ENCODE peak calls at places on chromosomes 1 and 21, in six cellular contexts. X, H, B, O, I and J are unnamed samples. For H3K4me1 and H3K27me3, the result is how much of the 10 kb centered on the place peaks cover.

GRCh38 chr1:168304865-168305264 is 24.2 kb downstream of the TBX19 start:
- DNase-seq in X (no peak), H (no peak), B (no peak), O (no peak), I (no peak), J (no peak)

GRCh38 chr1:97668945-97669344 is 251.9 kb downstream of the DPYD start:
- DNase-seq in X (no peak), H (no peak), B (peak), O (no peak), I (no peak), J (no peak)

GRCh38 chr21:33022828-33023573 is 2.7 kb upstream of the OLIG2 start:
- DNase-seq in X (no peak), H (no peak), B (no peak), O (no peak), I (no peak), J (no peak)

GRCh38 chr1:241957692-241958494 is at the start of gene BECN2:
- DNase-seq in X (no peak), H (no peak), B (no peak), O (no peak), I (no peak), J (no peak)

GRCh38 chr1:111620412-111620971 is 903 bp downstream of the RAP1A start:
- DNase-seq in X (no peak), H (no peak), B (peak), O (no peak), I (no peak), J (no peak)

GRCh38 chr1:2019162-2019542 is at the start of gene GABRD:
- DNase-seq in X (no peak), H (no peak), B (no peak), O (no peak), I (no peak), J (no peak)

GRCh38 chr21:40386301-40386911 is 460.6 kb downstream of the DSCAM start:
- DNase-seq in X (peak), H (peak), B (peak), O (peak), I (peak), J (peak)

GRCh38 chr1:174963547-174964125 is 36.1 kb upstream of the CACYBP start:
- DNase-seq in X (no peak), H (no peak), B (no peak), O (no peak), I (no peak), J (no peak)

GRCh38 chr1:207897188-207897587 is 13.7 kb downstream of the CD34 start:
- DNase-seq in X (no peak), H (no peak), B (no peak), O (no peak), I (no peak), J (no peak)

DNA sequence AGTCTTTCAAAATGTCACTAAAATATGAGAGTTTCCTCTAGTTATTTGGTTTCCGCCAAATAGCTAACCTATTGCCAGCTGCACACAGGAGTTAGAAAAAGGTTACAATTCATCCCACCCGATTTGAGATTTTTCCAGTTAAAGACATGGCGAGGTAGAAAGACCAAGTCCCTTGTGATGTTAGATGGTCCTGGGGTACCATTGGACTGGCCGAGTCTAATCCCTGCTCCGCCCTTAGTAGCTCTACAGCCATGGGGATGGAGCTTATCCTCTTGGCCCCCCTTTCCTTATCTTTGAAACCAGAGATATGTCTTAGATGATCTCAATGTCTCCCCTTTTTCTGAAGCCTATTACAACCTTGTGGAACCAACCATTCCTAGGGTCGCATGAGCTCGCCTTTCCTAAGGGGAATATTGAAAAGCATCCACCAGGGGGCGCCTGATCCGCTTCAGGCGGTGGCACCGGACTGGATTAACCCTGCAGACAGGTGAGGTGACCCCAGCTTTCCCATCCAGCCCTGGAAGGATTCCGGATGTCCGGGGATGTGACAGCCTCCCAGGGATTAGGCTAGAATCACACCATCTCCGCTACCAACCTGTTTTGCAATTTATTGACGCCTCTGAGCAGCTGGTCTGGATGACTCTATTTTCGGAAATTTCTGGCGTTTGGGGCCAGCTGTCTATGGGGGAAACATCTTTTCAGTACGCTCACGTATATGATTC is 68.3 kb upstream of the SIM2 start:
- DNase-seq in X (peak), H (no peak), B (peak), O (no peak), I (peak), J (peak)
- TF ChIP-seq CTCF in X (peak), H (peak), B (peak), O (no peak), I (peak), J (peak)

DNA sequence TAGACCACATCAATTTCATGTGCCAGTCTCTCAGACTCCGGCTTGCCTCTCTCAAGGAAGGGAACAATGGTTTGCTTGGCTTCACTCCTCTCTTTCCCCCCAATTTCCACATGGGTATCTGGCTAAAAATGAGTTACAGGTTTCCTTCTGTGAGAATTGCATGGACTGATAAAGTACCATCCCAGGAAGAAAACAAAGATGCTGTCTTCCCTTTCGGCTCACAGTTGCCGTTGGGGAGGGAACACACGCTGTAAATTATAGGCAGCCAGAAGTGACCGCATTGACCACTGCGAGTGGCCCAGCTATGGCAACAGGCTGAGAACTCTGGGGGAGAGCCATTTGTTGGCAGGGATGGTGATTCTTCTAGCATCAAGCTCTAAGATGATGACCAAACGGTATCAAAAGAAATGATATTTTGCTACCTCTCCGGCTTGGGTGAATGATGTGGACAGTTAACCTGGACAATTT is 2.8 kb downstream of the RUNX1 start:
- DNase-seq in X (no peak), H (no peak), B (no peak), O (no peak), I (no peak), J (no peak)
- H3K4me1 ChIP-seq in X (under half), H (half or more), B (under half), O (under half), I (half or more), J (under half)

GRCh38 chr1:22323846-22324504 is 127.7 kb upstream of the ZBTB40 start:
- DNase-seq in X (no peak), H (no peak), B (no peak), O (no peak), I (peak), J (no peak)
- H3K27me3 ChIP-seq in X (under half), H (under half), B (under half), O (under half), I (under half), J (under half)

DNA sequence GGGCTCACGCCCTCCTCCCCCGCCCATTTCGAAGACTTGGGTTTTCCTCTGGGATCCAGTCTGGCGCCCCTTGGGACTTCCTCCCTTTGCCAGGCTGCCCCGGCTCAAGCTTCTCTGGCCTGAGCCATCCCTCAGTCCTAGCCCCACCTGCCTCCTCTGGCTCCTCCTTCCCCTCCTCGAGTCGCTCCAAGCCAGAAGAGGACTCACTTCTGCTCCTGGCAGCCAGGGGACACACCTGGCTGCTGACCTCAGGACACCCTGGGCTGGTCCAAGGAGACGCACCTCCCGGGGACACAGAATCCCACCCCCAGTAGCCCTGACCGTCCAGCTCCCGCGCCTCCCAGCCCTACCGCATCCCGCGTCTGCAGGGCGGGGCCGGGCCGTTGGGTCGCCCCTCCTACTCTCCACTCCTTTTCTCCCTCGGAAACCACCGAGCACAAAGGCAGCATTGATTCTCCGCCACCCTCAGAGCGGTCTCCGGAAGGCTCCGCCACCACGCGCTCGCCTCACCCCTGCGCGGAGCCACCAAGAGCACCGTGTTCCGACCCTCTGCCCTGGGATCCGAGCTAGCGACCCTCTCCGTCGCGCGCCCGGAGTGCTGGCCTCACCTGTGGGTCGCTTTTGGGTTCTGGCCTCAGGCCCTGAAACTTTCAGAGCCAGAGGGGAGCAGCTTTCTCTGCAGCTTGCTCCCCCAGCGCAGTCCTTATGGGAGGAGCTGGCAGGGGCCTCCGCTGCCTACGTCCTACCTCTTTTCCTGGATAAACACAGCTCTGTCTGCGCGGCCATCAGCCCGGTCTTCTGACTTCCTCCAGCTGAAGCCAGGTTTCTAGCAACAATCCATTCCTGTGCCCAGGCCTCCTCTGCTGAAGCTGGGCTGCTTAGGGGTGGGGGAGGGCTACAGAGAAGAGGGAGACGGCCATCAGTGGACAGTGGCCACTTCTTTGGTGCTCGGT is at the start of gene C2CD4D:
- DNase-seq in X (no peak), H (peak), B (peak), O (no peak), I (peak), J (peak)
- TF ChIP-seq CTCF in X (no peak), H (no peak), B (peak), O (no peak), I (no peak), J (no peak)

GRCh38 chr1:12472798-12473551 is 145.0 kb downstream of the DHRS3 start:
- DNase-seq in X (no peak), H (peak), B (no peak), O (no peak), I (no peak), J (no peak)
- H3K4me1 ChIP-seq in X (half or more), H (half or more), B (under half), O (under half), I (half or more), J (half or more)

GRCh38 chr21:36727886-36728285 is 29.0 kb downstream of the SIM2 start:
- DNase-seq in X (no peak), H (peak), B (no peak), O (no peak), I (peak), J (no peak)
- H3K27me3 ChIP-seq in X (under half), H (under half), B (under half), O (under half), I (under half), J (under half)

GRCh38 chr1:77322061-77322900 is 40.5 kb downstream of the AK5 start:
- DNase-seq in X (no peak), H (no peak), B (peak), O (no peak), I (no peak), J (no peak)
- TF ChIP-seq CTCF in X (no peak), H (no peak), B (no peak), O (no peak), I (no peak), J (no peak)